ENCODE peak calls at places on chromosome 10, in seven cellular contexts. One of them, this sample, is unnamed.

GRCh38 chr10:12375076-12375504 is 25.7 kb downstream of the CAMK1D start:
- DNase-seq in right lobe of liver: no peak
- DNase-seq in H54: no peak
- DNase-seq in suprapubic skin: no peak
- DNase-seq in HepG2: no peak
- DNase-seq in GM12891: no peak
- DNase-seq in heart left ventricle: no peak
- DNase-seq in this sample: no peak

GRCh38 chr10:130809761-130810515 is 501.6 kb downstream of the TCERG1L start:
- DNase-seq in right lobe of liver: no peak
- DNase-seq in H54: no peak
- DNase-seq in suprapubic skin: peak
- DNase-seq in HepG2: no peak
- DNase-seq in GM12891: no peak
- DNase-seq in heart left ventricle: no peak
- DNase-seq in this sample: no peak

GRCh38 chr10:96402417-96403305 is 43.9 kb upstream of the OPALIN start:
- DNase-seq in right lobe of liver: no peak
- DNase-seq in H54: no peak
- DNase-seq in suprapubic skin: peak
- DNase-seq in HepG2: no peak
- DNase-seq in GM12891: no peak
- DNase-seq in heart left ventricle: no peak
- DNase-seq in this sample: no peak

GRCh38 chr10:84076540-84077195 is 62.6 kb upstream of the GHITM start:
- DNase-seq in right lobe of liver: no peak
- DNase-seq in H54: peak
- DNase-seq in suprapubic skin: no peak
- DNase-seq in HepG2: peak
- DNase-seq in GM12891: peak
- DNase-seq in heart left ventricle: no peak
- DNase-seq in this sample: peak

GRCh38 chr10:73806176-73806950 is 5.0 kb downstream of the NDST2 start:
- DNase-seq in right lobe of liver: no peak
- DNase-seq in H54: no peak
- DNase-seq in suprapubic skin: no peak
- DNase-seq in HepG2: no peak
- DNase-seq in GM12891: no peak
- DNase-seq in heart left ventricle: no peak
- DNase-seq in this sample: no peak

GRCh38 chr10:116269612-116270011 is 3.4 kb downstream of the GFRA1 start:
- DNase-seq in right lobe of liver: no peak
- DNase-seq in H54: no peak
- DNase-seq in suprapubic skin: no peak
- DNase-seq in HepG2: no peak
- DNase-seq in GM12891: no peak
- DNase-seq in heart left ventricle: no peak
- DNase-seq in this sample: no peak

GRCh38 chr10:69567920-69568319 is 5.3 kb downstream of the NEUROG3 start:
- DNase-seq in right lobe of liver: no peak
- DNase-seq in H54: no peak
- DNase-seq in suprapubic skin: no peak
- DNase-seq in HepG2: peak
- DNase-seq in GM12891: no peak
- DNase-seq in heart left ventricle: no peak
- DNase-seq in this sample: peak

GRCh38 chr10:110010076-110011069 is 2.6 kb downstream of the ADD3 start:
- DNase-seq in right lobe of liver: no peak
- DNase-seq in H54: no peak
- DNase-seq in suprapubic skin: no peak
- DNase-seq in HepG2: peak
- DNase-seq in GM12891: no peak
- DNase-seq in heart left ventricle: no peak
- DNase-seq in this sample: peak

GRCh38 chr10:34116780-34117179 is 698.3 kb downstream of the PARD3 start:
- DNase-seq in right lobe of liver: no peak
- DNase-seq in H54: no peak
- DNase-seq in suprapubic skin: no peak
- DNase-seq in HepG2: peak
- DNase-seq in GM12891: no peak
- DNase-seq in heart left ventricle: no peak
- DNase-seq in this sample: no peak

GRCh38 chr10:80540136-80540535 is 2.4 kb downstream of the SH2D4B start:
- DNase-seq in right lobe of liver: no peak
- DNase-seq in H54: no peak
- DNase-seq in suprapubic skin: peak
- DNase-seq in HepG2: no peak
- DNase-seq in GM12891: no peak
- DNase-seq in heart left ventricle: no peak
- DNase-seq in this sample: no peak

GRCh38 chr10:45372251-45372951 is 1.6 kb upstream of the ALOX5 start:
- DNase-seq in right lobe of liver: no peak
- DNase-seq in H54: no peak
- DNase-seq in suprapubic skin: no peak
- DNase-seq in HepG2: no peak
- DNase-seq in GM12891: no peak
- DNase-seq in heart left ventricle: no peak
- DNase-seq in this sample: no peak

GRCh38 chr10:15427836-15428414 is 56.8 kb upstream of the FAM171A1 start:
- DNase-seq in right lobe of liver: no peak
- DNase-seq in H54: no peak
- DNase-seq in suprapubic skin: no peak
- DNase-seq in HepG2: peak
- DNase-seq in GM12891: no peak
- DNase-seq in heart left ventricle: no peak
- DNase-seq in this sample: peak

GRCh38 chr10:86703176-86703575 is 34.9 kb downstream of the LDB3 start:
- DNase-seq in right lobe of liver: no peak
- DNase-seq in H54: no peak
- DNase-seq in suprapubic skin: no peak
- DNase-seq in HepG2: no peak
- DNase-seq in GM12891: no peak
- DNase-seq in heart left ventricle: peak
- DNase-seq in this sample: no peak

GRCh38 chr10:7551289-7551688 is 115.5 kb downstream of the ITIH5 start:
- DNase-seq in right lobe of liver: no peak
- DNase-seq in H54: no peak
- DNase-seq in suprapubic skin: no peak
- DNase-seq in HepG2: no peak
- DNase-seq in GM12891: no peak
- DNase-seq in heart left ventricle: no peak
- DNase-seq in this sample: no peak

GRCh38 chr10:17286562-17287089 is 58.6 kb downstream of the VIM start:
- DNase-seq in right lobe of liver: no peak
- DNase-seq in H54: no peak
- DNase-seq in suprapubic skin: no peak
- DNase-seq in HepG2: no peak
- DNase-seq in GM12891: no peak
- DNase-seq in heart left ventricle: no peak
- DNase-seq in this sample: no peak

GRCh38 chr10:34808789-34809745 is 6.0 kb downstream of the PARD3 start:
- DNase-seq in right lobe of liver: no peak
- DNase-seq in H54: no peak
- DNase-seq in suprapubic skin: no peak
- DNase-seq in HepG2: no peak
- DNase-seq in GM12891: no peak
- DNase-seq in heart left ventricle: no peak
- DNase-seq in this sample: no peak

DNA sequence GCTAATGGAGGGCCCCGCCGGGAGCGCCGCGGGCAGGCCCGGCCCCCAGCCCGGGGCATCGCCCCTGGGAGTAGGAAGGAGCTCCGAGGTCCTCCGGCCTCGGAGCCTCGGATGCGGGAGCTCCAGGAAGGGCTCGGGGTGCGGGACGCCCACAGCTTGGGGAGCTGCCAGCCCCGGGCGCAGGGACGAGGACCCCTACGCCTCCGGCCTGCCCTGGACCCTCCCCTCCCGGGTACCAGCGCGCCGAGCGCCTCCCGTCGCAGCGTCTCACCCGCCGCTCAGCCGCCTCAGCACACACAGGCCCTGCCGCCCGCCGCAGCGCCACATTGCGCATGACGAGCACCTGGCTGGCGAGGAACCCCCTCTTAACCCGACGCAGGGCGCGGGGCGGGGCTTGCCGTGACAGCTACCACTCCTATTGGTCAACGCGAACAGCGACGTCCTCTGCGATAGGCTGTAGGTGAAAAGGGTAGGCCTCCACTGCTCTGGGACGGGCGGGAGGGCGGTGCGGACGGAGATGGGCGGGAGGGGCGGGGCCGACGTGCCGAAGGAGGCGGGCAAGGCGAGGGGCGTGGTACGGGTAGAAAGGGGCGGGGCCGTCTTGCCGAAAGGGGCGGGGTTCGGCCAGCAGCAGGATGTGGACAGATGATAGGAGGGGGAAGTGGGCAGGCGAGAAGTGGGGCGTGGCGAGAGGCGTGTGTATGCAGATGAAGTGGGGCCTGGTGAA is at the start of gene PITRM1:
- DNase-seq in right lobe of liver: peak
- DNase-seq in H54: peak
- DNase-seq in suprapubic skin: peak
- DNase-seq in HepG2: peak
- DNase-seq in GM12891: peak
- DNase-seq in heart left ventricle: peak
- DNase-seq in this sample: peak
- TF ChIP-seq POLR2A in right lobe of liver: peak
- TF ChIP-seq POLR2A in H54: peak
- TF ChIP-seq POLR2A in suprapubic skin: peak
- TF ChIP-seq POLR2A in HepG2: peak
- TF ChIP-seq POLR2A in GM12891: peak
- TF ChIP-seq POLR2A in heart left ventricle: peak
- TF ChIP-seq POLR2A in this sample: peak

DNA sequence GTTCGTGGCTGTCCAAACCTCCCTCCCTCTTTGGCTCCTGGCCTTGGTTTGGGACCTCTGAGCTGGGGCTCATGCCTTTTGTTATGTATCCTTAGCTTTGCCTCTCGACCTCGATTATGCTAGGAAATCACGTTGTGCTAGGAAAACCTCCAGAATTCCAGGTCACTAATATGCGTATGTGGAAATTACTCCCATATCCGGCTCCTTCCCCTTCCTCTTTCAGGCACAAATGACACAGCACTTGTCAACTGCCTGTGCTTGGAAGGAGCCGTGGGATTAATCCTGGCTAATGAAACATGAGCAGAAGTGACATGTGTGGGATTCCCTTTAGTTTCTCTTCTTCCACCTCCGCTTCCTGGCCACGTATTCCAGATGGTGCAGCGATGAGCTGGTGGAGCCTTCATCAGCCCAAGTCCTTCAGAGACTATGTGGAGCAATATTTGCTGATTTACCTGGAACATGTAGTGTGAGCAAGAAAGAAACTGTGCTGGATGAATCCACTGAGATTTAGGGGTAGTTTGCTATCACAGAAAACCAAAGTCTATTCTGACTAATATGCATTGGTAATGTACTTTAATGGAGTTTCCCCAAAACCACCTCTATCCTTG is 149.2 kb downstream of the REEP3 start:
- DNase-seq in right lobe of liver: no peak
- DNase-seq in H54: no peak
- DNase-seq in suprapubic skin: no peak
- DNase-seq in HepG2: no peak
- DNase-seq in GM12891: no peak
- DNase-seq in heart left ventricle: no peak
- DNase-seq in this sample: no peak
- TF ChIP-seq POLR2A in right lobe of liver: peak
- TF ChIP-seq POLR2A in H54: no peak
- TF ChIP-seq POLR2A in suprapubic skin: no peak
- TF ChIP-seq POLR2A in HepG2: no peak
- TF ChIP-seq POLR2A in GM12891: no peak
- TF ChIP-seq POLR2A in heart left ventricle: peak
- TF ChIP-seq POLR2A in this sample: no peak

GRCh38 chr10:78044179-78044578 is 10.5 kb downstream of the RPS24 start:
- DNase-seq in right lobe of liver: no peak
- DNase-seq in H54: no peak
- DNase-seq in suprapubic skin: no peak
- DNase-seq in HepG2: no peak
- DNase-seq in GM12891: no peak
- DNase-seq in heart left ventricle: no peak
- DNase-seq in this sample: no peak
- TF ChIP-seq POLR2A in right lobe of liver: no peak
- TF ChIP-seq POLR2A in H54: no peak
- TF ChIP-seq POLR2A in suprapubic skin: no peak
- TF ChIP-seq POLR2A in HepG2: peak
- TF ChIP-seq POLR2A in GM12891: no peak
- TF ChIP-seq POLR2A in heart left ventricle: no peak
- TF ChIP-seq POLR2A in this sample: no peak

GRCh38 chr10:67851229-67851628 is 13.2 kb upstream of the DNAJC12 start:
- DNase-seq in right lobe of liver: no peak
- DNase-seq in H54: no peak
- DNase-seq in suprapubic skin: no peak
- DNase-seq in HepG2: no peak
- DNase-seq in GM12891: no peak
- DNase-seq in heart left ventricle: no peak
- DNase-seq in this sample: no peak

GRCh38 chr10:67853512-67853911 is 15.5 kb upstream of the DNAJC12 start:
- DNase-seq in right lobe of liver: peak
- DNase-seq in H54: no peak
- DNase-seq in suprapubic skin: no peak
- DNase-seq in HepG2: no peak
- DNase-seq in GM12891: no peak
- DNase-seq in heart left ventricle: no peak
- DNase-seq in this sample: peak

DNA sequence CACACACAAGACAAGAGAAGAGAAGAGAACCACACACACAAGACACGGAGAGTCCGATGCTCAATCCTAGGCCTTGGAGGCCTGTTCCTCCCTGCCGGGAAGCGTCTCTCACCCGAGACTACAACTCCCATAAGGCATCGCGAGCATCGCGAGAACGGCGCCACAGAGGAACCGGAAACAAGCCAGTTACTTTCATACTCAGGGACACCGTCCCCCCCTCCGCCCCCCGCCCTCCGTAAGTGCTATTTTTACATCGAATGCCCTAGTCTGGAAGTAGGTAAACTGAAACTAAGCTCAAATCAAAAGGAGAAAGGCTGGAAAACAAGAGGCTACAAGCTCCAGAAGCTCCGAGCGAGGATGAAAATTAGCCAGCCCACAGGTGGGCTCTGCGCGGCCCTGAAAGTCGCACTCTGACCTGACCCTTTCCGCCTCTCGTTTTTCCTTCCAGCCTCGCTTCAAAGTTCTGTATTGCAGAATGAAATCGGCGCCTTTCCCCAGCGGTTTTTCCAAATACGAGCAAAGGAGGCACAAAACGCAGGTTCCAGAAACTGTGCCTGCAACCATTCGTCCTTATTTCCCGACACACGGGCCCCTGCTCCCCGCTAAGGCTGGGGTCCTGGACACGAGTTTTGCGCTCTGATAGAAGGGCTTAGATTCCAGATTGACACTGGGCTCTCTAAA is 11.5 kb upstream of the DNAJC12 start:
- DNase-seq in right lobe of liver: peak
- DNase-seq in H54: peak
- DNase-seq in suprapubic skin: peak
- DNase-seq in HepG2: peak
- DNase-seq in GM12891: peak
- DNase-seq in heart left ventricle: peak
- DNase-seq in this sample: peak
- TF ChIP-seq POLR2A in right lobe of liver: peak
- TF ChIP-seq POLR2A in H54: peak
- TF ChIP-seq POLR2A in suprapubic skin: no peak
- TF ChIP-seq POLR2A in HepG2: peak
- TF ChIP-seq POLR2A in GM12891: peak
- TF ChIP-seq POLR2A in heart left ventricle: peak
- TF ChIP-seq POLR2A in this sample: peak